ENCODE peak calls at places on chromosomes 1 and 21, in ten cellular contexts. U, L, I, R, T, G, X, K, Y and Q are unnamed samples.

GRCh38 chr21:45555557-45556301 is 13.5 kb upstream of the SLC19A1 start:
- DNase-seq in L (peak; percentile 91), X (peak; percentile 94), Y (peak; percentile 86), I (no peak), K (no peak), T (peak; percentile 65), G (peak; percentile 90), R (peak; percentile 81), U (peak; percentile 69), Q (peak; percentile 69)

GRCh38 chr21:45264919-45265515 is 22.7 kb downstream of the POFUT2 start:
- DNase-seq in Y (no peak), K (no peak), L (no peak), R (no peak), I (no peak), G (no peak), X (no peak), T (peak; percentile 4), U (peak; percentile 1), Q (no peak)

GRCh38 chr1:75812065-75812464 is 15.4 kb downstream of the MSH4 start:
- DNase-seq in R (no peak), X (no peak), U (no peak), K (no peak), L (no peak), T (no peak), Y (no peak), I (no peak), G (no peak), Q (no peak)

GRCh38 chr1:40341509-40342380 is 24.7 kb upstream of the COL9A2 start:
- DNase-seq in T (no peak), X (no peak), U (no peak), K (no peak), G (no peak), I (no peak), L (peak; percentile 28), R (no peak), Y (no peak), Q (no peak)

GRCh38 chr1:194616835-194617234 is 1430.4 kb upstream of the B3GALT2 start:
- DNase-seq in U (no peak), I (no peak), Y (peak; percentile 1), X (no peak), G (no peak), K (no peak), T (no peak), R (no peak), L (no peak), Q (no peak)

GRCh38 chr1:241899211-241899610 is 51.2 kb downstream of the EXO1 start:
- DNase-seq in T (no peak), G (no peak), L (no peak), U (no peak), Y (no peak), R (no peak), I (no peak), X (no peak), K (no peak), Q (no peak)

GRCh38 chr1:226097866-226098625 is 35.5 kb downstream of the H3-3A start:
- DNase-seq in K (peak; percentile 64), T (no peak), I (no peak), R (peak; percentile 93), U (no peak), Y (no peak), G (no peak), L (no peak), X (no peak), Q (no peak)

GRCh38 chr1:89855413-89856123 is 34.7 kb downstream of the LRRC8D start:
- DNase-seq in L (no peak), R (peak; percentile 56), X (no peak), T (no peak), G (no peak), U (no peak), K (peak; percentile 71), I (no peak), Y (no peak), Q (no peak)

GRCh38 chr1:226447932-226448670 is 40.2 kb upstream of the PARP1 start:
- DNase-seq in I (no peak), X (no peak), L (no peak), T (no peak), Y (no peak), G (no peak), R (peak; percentile 15), U (no peak), K (peak; percentile 20), Q (no peak)

GRCh38 chr1:205492201-205492667 is 12.2 kb upstream of the CDK18 start:
- DNase-seq in Y (no peak), R (no peak), L (no peak), G (no peak), T (no peak), X (no peak), K (no peak), I (no peak), U (no peak), Q (no peak)

GRCh38 chr1:219699870-219700269 is 87.0 kb upstream of the ZC3H11B start:
- DNase-seq in G (no peak), Y (no peak), T (no peak), I (no peak), U (no peak), K (peak; percentile 85), X (no peak), L (peak; percentile 24), R (peak; percentile 62), Q (no peak)

GRCh38 chr1:2101946-2102345 is 51.7 kb downstream of the PRKCZ start:
- DNase-seq in Y (no peak), R (no peak), T (no peak), I (no peak), X (no peak), L (no peak), U (no peak), G (no peak), K (no peak), Q (no peak)

GRCh38 chr21:46518983-46519583 is 60.4 kb downstream of the DIP2A start:
- DNase-seq in X (no peak), R (no peak), I (no peak), U (no peak), L (peak; percentile 88), T (no peak), G (no peak), Y (no peak), K (no peak), Q (peak; percentile 21)

GRCh38 chr1:68919070-68919469 is 422.2 kb upstream of the DEPDC1 start:
- DNase-seq in Y (no peak), I (no peak), K (no peak), R (peak; percentile 33), L (no peak), U (no peak), G (no peak), T (no peak), X (no peak), Q (no peak)

GRCh38 chr1:76266762-76267161 is 192.2 kb downstream of the ST6GALNAC3 start:
- DNase-seq in Y (no peak), K (no peak), X (no peak), G (no peak), T (no peak), R (no peak), L (no peak), I (no peak), U (no peak), Q (no peak)